ENCODE peak calls at places on chromosome 2, in nine cellular contexts. T is bronchial epithelial cell; M is BE2C; Z is suprapubic skin; Y is CD4-positive, alpha-beta T cell; I is lower lobe of right lung; J is body of pancreas; N is right atrium auricular region; B is foreskin keratinocyte. F is an unnamed sample.

GRCh38 chr2:100909571-100909970 is 89.6 kb downstream of the NPAS2 start:
- DNase-seq in B (no peak), M (no peak), Y (no peak), I (no peak), T (no peak), Z (peak; percentile 20), N (no peak), J (no peak), F (no peak)

GRCh38 chr2:171598713-171599319 is 76.5 kb downstream of the CYBRD1 start:
- DNase-seq in N (no peak), M (peak; percentile 30), B (peak; percentile 55), I (no peak), Y (no peak), J (peak; percentile 37), Z (no peak), T (peak; percentile 70), F (peak; percentile 79)

GRCh38 chr2:20585710-20586378 is 65.1 kb downstream of the HS1BP3 start:
- DNase-seq in B (no peak), M (no peak), T (no peak), I (peak; percentile 36), N (no peak), J (no peak), Y (no peak), Z (peak; percentile 54), F (no peak)

GRCh38 chr2:42408009-42408408 is 47.0 kb upstream of the COX7A2L start:
- DNase-seq in N (no peak), J (no peak), Y (no peak), I (no peak), B (no peak), Z (no peak), M (no peak), T (no peak), F (no peak)

GRCh38 chr2:75429036-75429435 is 131.7 kb downstream of the EVA1A start:
- DNase-seq in J (peak; percentile 51), I (no peak), N (no peak), M (no peak), T (no peak), B (no peak), Z (no peak), Y (no peak), F (no peak)

GRCh38 chr2:174971868-174972781 is 33.1 kb downstream of the CHN1 start:
- DNase-seq in N (no peak), I (no peak), T (peak; percentile 90), J (no peak), Z (no peak), Y (no peak), M (peak; percentile 30), B (peak; percentile 86), F (no peak)

GRCh38 chr2:191240871-191241270 is 4.3 kb upstream of the MYO1B start:
- DNase-seq in Z (no peak), M (no peak), T (no peak), Y (no peak), N (no peak), I (no peak), J (no peak), B (no peak), F (no peak)

GRCh38 chr2:159126653-159127052 is 158.2 kb downstream of the TANC1 start:
- DNase-seq in J (no peak), M (no peak), N (no peak), T (peak; percentile 68), I (no peak), B (no peak), Y (no peak), Z (no peak), F (no peak)

GRCh38 chr2:65144571-65144970 is 14.7 kb upstream of the RAB1A start:
- DNase-seq in Y (no peak), Z (no peak), J (no peak), N (no peak), M (no peak), I (no peak), B (no peak), T (no peak), F (no peak)

GRCh38 chr2:4291430-4291829 is 588.1 kb downstream of the DCDC2C start:
- DNase-seq in Z (no peak), I (no peak), J (no peak), M (no peak), B (no peak), T (no peak), Y (no peak), N (no peak), F (no peak)

GRCh38 chr2:85987266-85988178 is 98.7 kb upstream of the ST3GAL5 start:
- DNase-seq in Z (no peak), B (no peak), N (peak; percentile 59), T (no peak), Y (no peak), M (no peak), J (no peak), I (no peak), F (no peak)

GRCh38 chr2:38465789-38466127 is 88.7 kb upstream of the ATL2 start:
- DNase-seq in I (no peak), Z (no peak), J (peak; percentile 15), T (peak; percentile 49), N (no peak), Y (no peak), M (peak; percentile 41), B (no peak), F (peak; percentile 70)

GRCh38 chr2:71896385-71897144 is 251.1 kb downstream of the CYP26B1 start:
- DNase-seq in M (no peak), B (no peak), T (no peak), I (no peak), J (no peak), Y (no peak), N (peak; percentile 23), Z (peak; percentile 56), F (peak; percentile 15)

GRCh38 chr2:127733816-127734537 is 32.7 kb downstream of the SFT2D3 start:
- DNase-seq in N (no peak), Z (no peak), Y (no peak), M (no peak), B (no peak), I (no peak), T (peak; percentile 8), J (no peak), F (no peak)

GRCh38 chr2:61135510-61135909 is 26.5 kb upstream of the C2orf74 start:
- DNase-seq in B (peak; percentile 4), I (no peak), T (peak; percentile 33), N (no peak), Y (no peak), Z (no peak), M (peak; percentile 10), J (no peak), F (no peak)

GRCh38 chr2:233226511-233227031 is 24.9 kb upstream of the ATG16L1 start:
- DNase-seq in Y (no peak), T (no peak), J (no peak), Z (no peak), M (no peak), N (no peak), I (no peak), B (no peak), F (no peak)
- TF ChIP-seq CTCF in Y (no peak), T (no peak), J (no peak), Z (no peak), M (no peak), N (no peak), I (no peak), B (no peak), F (no peak)

GRCh38 chr2:131753640-131754561 is 226.2 kb downstream of the CCDC74A start:
- DNase-seq in N (no peak), M (no peak), J (no peak), Z (peak; percentile 73), B (no peak), T (no peak), Y (no peak), I (no peak), F (no peak)

GRCh38 chr2:131754929-131755720 is 227.4 kb downstream of the CCDC74A start:
- DNase-seq in B (no peak), N (no peak), Y (no peak), Z (peak; percentile 56), M (no peak), J (no peak), T (no peak), I (no peak), F (no peak)

DNA sequence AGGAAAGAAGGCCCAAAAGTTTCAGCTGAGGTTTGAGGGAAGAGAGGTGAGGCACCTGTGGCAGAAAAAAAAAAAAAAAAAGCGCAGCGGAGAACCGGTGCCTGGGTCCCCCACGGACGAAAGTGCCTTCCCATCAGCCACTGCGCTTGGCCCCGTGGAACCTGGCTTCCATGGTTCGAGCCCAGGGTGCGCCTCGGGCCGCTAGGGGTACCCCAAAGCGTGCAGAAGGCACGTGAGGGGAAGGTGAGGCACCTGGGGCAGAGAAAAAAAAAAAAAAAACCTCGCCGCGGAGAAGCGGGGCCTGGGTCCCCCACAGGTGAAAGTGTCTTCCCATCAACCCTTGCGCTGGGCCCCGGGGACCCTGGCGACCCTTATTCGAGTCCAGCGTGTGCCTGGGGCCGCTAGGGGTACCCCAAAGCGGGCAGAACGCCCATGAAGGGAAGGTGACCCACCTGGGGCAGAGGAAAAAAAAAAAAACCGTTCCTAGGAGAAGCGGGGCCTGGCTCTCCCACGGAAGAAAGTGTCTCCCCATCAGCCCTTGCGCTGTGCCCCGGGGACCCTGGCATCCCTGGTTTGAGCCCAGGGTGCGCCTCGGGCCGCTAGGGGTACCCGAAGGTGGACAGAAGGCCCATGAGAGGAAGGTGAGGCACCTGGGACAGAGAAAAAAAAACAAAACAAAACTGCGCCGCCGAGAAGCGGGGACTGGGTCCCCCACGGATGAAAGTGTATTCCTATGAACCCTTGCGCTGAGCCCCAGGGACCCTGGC is 228.6 kb downstream of the CCDC74A start:
- DNase-seq in J (no peak), M (no peak), N (no peak), Y (no peak), B (no peak), I (no peak), Z (no peak), T (no peak), F (no peak)
- TF ChIP-seq CTCF in J (no peak), M (no peak), N (no peak), Y (no peak), B (no peak), I (no peak), Z (no peak), T (no peak), F (no peak)

DNA sequence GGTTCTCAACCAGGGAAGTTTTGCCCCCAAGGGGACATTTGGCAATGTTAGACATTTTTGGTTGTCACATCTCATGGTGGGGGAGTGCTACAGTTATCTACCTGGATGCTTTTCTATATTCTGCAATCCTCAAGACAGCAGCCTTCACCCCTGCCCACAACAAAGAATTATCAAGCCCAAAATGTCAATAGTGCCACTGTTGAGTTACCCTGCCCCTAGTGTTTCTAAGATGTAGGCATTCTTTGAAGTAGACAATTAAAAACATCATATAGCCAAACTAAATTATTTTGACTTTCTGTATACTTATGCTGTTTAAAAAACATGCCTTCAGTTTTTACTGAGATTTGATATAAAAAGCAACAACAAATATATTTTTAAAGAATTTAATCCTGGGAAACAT is 48.0 kb downstream of the ABI2 start:
- DNase-seq in I (no peak), M (no peak), B (no peak), N (no peak), T (no peak), Z (no peak), Y (no peak), J (no peak), F (no peak)
- TF ChIP-seq CTCF in I (no peak), M (peak; percentile 26), B (peak; percentile 14), N (no peak), T (no peak), Z (no peak), Y (no peak), J (no peak), F (no peak)

DNA sequence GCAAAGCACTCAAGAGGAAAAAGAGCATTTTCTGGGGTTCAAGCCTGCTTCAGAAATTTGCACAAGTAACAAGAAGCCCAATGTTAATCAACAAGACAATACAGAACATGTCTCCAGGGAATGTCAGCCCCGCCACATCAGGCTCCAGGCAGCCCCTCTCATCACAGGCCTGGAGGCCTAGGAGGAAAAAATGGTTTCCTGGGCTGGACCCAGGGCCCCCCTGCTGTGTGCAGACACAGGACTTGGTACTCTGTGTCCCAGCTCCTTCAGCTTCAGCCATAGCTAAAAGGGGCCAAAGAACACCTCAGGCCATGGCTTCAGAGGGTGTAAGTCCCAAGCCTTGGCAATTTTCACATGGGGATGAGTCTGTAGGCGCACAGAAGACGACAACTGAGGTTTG is 802.9 kb upstream of the KLHL29 start:
- DNase-seq in T (no peak), J (no peak), I (no peak), M (no peak), N (no peak), B (no peak), Y (no peak), Z (no peak), F (no peak)
- TF ChIP-seq CTCF in T (no peak), J (no peak), I (no peak), M (no peak), N (no peak), B (no peak), Y (no peak), Z (no peak), F (no peak)